ENCODE peak calls at places on chromosomes 4 and X, in six cellular contexts. One of them, this sample, is unnamed.

GRCh38 chr4:7335363-7336066 is 99.2 kb downstream of the PSAPL1 start:
- DNase-seq in HCT116: peak; percentile 42
- DNase-seq in HepG2: peak; percentile 36
- DNase-seq in WTC11: peak; percentile 91
- DNase-seq in GM12878: peak; percentile 1
- DNase-seq in K562: peak; percentile 72
- DNase-seq in this sample: peak; percentile 53

GRCh38 chr4:159768011-159768410 is 665.1 kb downstream of the RAPGEF2 start:
- DNase-seq in GM12878: no peak
- DNase-seq in HepG2: no peak
- DNase-seq in WTC11: no peak
- DNase-seq in HCT116: no peak
- DNase-seq in K562: no peak
- DNase-seq in this sample: no peak

GRCh38 chr4:5897674-5898073 is 4.8 kb upstream of the CRMP1 start:
- DNase-seq in HepG2: no peak
- DNase-seq in HCT116: no peak
- DNase-seq in GM12878: no peak
- DNase-seq in WTC11: no peak
- DNase-seq in K562: no peak
- DNase-seq in this sample: no peak

GRCh38 chrX:154735695-154736393 is 15.0 kb downstream of the GAB3 start:
- DNase-seq in GM12878: no peak
- DNase-seq in WTC11: no peak
- DNase-seq in HCT116: no peak
- DNase-seq in K562: no peak
- DNase-seq in HepG2: no peak
- DNase-seq in this sample: no peak

GRCh38 chr4:1198070-1198844 is 25.9 kb upstream of the SPON2 start:
- DNase-seq in HepG2: no peak
- DNase-seq in K562: no peak
- DNase-seq in WTC11: peak; percentile 5
- DNase-seq in GM12878: no peak
- DNase-seq in HCT116: no peak
- DNase-seq in this sample: no peak

GRCh38 chr4:183424109-183424751 is 20.2 kb upstream of the CDKN2AIP start:
- DNase-seq in HepG2: no peak
- DNase-seq in WTC11: no peak
- DNase-seq in GM12878: no peak
- DNase-seq in HCT116: no peak
- DNase-seq in K562: no peak
- DNase-seq in this sample: no peak

GRCh38 chr4:2817701-2818350 is 24.9 kb downstream of the SH3BP2 start:
- DNase-seq in HCT116: peak; percentile 7
- DNase-seq in K562: no peak
- DNase-seq in WTC11: peak; percentile 65
- DNase-seq in GM12878: no peak
- DNase-seq in HepG2: no peak
- DNase-seq in this sample: no peak

GRCh38 chr4:138588501-138588900 is 346.4 kb upstream of the SLC7A11 start:
- DNase-seq in WTC11: no peak
- DNase-seq in HepG2: no peak
- DNase-seq in K562: no peak
- DNase-seq in GM12878: no peak
- DNase-seq in HCT116: no peak
- DNase-seq in this sample: no peak

GRCh38 chr4:185764880-185765279 is 47.1 kb downstream of the SORBS2 start:
- DNase-seq in HCT116: no peak
- DNase-seq in K562: no peak
- DNase-seq in WTC11: no peak
- DNase-seq in HepG2: no peak
- DNase-seq in GM12878: no peak
- DNase-seq in this sample: no peak

GRCh38 chr4:87913871-87914270 is 61.6 kb upstream of the SPP1 start:
- DNase-seq in WTC11: no peak
- DNase-seq in HCT116: no peak
- DNase-seq in GM12878: no peak
- DNase-seq in HepG2: no peak
- DNase-seq in K562: no peak
- DNase-seq in this sample: no peak

GRCh38 chr4:39970559-39971270 is 7.0 kb downstream of the PDS5A start:
- DNase-seq in K562: peak; percentile 18
- DNase-seq in WTC11: peak; percentile 17
- DNase-seq in GM12878: no peak
- DNase-seq in HCT116: peak; percentile 36
- DNase-seq in HepG2: peak; percentile 48
- DNase-seq in this sample: peak; percentile 23

GRCh38 chr4:188387134-188387791 is 248.0 kb downstream of the TRIML1 start:
- DNase-seq in HepG2: no peak
- DNase-seq in K562: no peak
- DNase-seq in WTC11: no peak
- DNase-seq in HCT116: no peak
- DNase-seq in GM12878: no peak
- DNase-seq in this sample: no peak

GRCh38 chr4:163448541-163449203 is 24.9 kb downstream of the TKTL2 start:
- DNase-seq in HCT116: no peak
- DNase-seq in HepG2: no peak
- DNase-seq in WTC11: no peak
- DNase-seq in GM12878: no peak
- DNase-seq in K562: no peak
- DNase-seq in this sample: no peak

GRCh38 chr4:46491455-46491854 is 101.5 kb upstream of the GABRA2 start:
- DNase-seq in K562: no peak
- DNase-seq in GM12878: no peak
- DNase-seq in HCT116: no peak
- DNase-seq in HepG2: no peak
- DNase-seq in WTC11: no peak
- DNase-seq in this sample: no peak

GRCh38 chr4:1021386-1022050 is 10.1 kb downstream of the FGFRL1 start:
- DNase-seq in HepG2: no peak
- DNase-seq in GM12878: peak; percentile 41
- DNase-seq in K562: no peak
- DNase-seq in HCT116: no peak
- DNase-seq in WTC11: no peak
- DNase-seq in this sample: no peak

GRCh38 chr4:71938776-71939175 is 93.0 kb upstream of the NPFFR2 start:
- DNase-seq in WTC11: no peak
- DNase-seq in HCT116: no peak
- DNase-seq in K562: no peak
- DNase-seq in GM12878: no peak
- DNase-seq in HepG2: no peak
- DNase-seq in this sample: no peak

GRCh38 chr4:61831987-61832386 is 631.9 kb downstream of the ADGRL3 start:
- DNase-seq in WTC11: no peak
- DNase-seq in GM12878: no peak
- DNase-seq in K562: no peak
- DNase-seq in HepG2: no peak
- DNase-seq in HCT116: no peak
- DNase-seq in this sample: no peak

GRCh38 chr4:116531870-116532269 is 553.5 kb downstream of the TRAM1L1 start:
- DNase-seq in WTC11: no peak
- DNase-seq in K562: no peak
- DNase-seq in GM12878: no peak
- DNase-seq in HepG2: no peak
- DNase-seq in HCT116: no peak
- DNase-seq in this sample: no peak

GRCh38 chr4:110306363-110306762 is 107.9 kb upstream of the ELOVL6 start:
- DNase-seq in WTC11: no peak
- DNase-seq in K562: no peak
- DNase-seq in HCT116: no peak
- DNase-seq in GM12878: no peak
- DNase-seq in HepG2: no peak
- DNase-seq in this sample: no peak

GRCh38 chr4:3862640-3863420 is 96.6 kb downstream of the ADRA2C start:
- DNase-seq in WTC11: peak; percentile 90
- DNase-seq in K562: peak; percentile 47
- DNase-seq in GM12878: no peak
- DNase-seq in HCT116: no peak
- DNase-seq in HepG2: no peak
- DNase-seq in this sample: peak; percentile 87

GRCh38 chr4:75698162-75698962 is 25.2 kb upstream of the G3BP2 start:
- DNase-seq in HCT116: no peak
- DNase-seq in HepG2: no peak
- DNase-seq in WTC11: no peak
- DNase-seq in K562: no peak
- DNase-seq in GM12878: peak; percentile 66
- DNase-seq in this sample: no peak

GRCh38 chr4:8559524-8560264 is 20.5 kb upstream of the GPR78 start:
- DNase-seq in GM12878: no peak
- DNase-seq in HCT116: no peak
- DNase-seq in K562: no peak
- DNase-seq in WTC11: no peak
- DNase-seq in HepG2: no peak
- DNase-seq in this sample: no peak

GRCh38 chr4:47741200-47741599 is 96.7 kb downstream of the CORIN start:
- DNase-seq in HCT116: no peak
- DNase-seq in GM12878: no peak
- DNase-seq in HepG2: no peak
- DNase-seq in WTC11: no peak
- DNase-seq in K562: no peak
- DNase-seq in this sample: no peak

GRCh38 chr4:11768251-11768972 is 339.7 kb upstream of the HS3ST1 start:
- DNase-seq in HCT116: no peak
- DNase-seq in K562: no peak
- DNase-seq in WTC11: no peak
- DNase-seq in GM12878: no peak
- DNase-seq in HepG2: no peak
- DNase-seq in this sample: no peak

GRCh38 chr4:11769425-11769824 is 340.7 kb upstream of the HS3ST1 start:
- DNase-seq in K562: no peak
- DNase-seq in WTC11: no peak
- DNase-seq in GM12878: no peak
- DNase-seq in HCT116: no peak
- DNase-seq in HepG2: no peak
- DNase-seq in this sample: no peak

DNA sequence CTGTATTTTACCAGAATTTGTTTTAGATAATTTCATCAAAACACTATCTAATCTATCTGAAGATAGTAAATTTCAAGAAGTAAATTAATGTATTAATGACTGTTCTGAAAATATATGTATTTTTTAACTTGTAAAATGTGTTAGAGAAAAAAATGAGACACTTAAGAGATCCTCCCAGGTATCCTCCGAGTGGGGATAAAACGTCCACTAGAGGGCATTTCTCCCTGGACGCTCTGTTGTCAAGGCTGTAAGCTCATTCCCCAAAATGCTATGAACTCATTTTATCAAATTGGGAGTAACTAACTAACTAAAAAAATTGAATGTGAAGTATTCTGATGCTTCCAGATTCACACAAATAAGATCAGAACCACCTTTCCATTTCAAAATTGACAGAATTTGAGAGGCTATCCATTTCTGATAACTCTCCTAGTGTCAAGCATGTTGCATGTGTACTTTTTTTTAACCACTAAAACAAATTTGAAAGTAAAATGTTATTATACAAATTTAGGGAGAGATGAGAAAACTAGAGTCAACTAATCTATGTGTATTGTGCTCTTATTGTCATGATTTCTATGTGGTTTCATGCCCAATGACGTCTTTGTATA is 337.3 kb upstream of the HS3ST1 start:
- DNase-seq in HCT116: peak; percentile 57
- DNase-seq in WTC11: peak; percentile 12
- DNase-seq in HepG2: peak; percentile 15
- DNase-seq in GM12878: no peak
- DNase-seq in K562: peak; percentile 15
- DNase-seq in this sample: no peak
- TF ChIP-seq ATF3 in HCT116: no peak
- TF ChIP-seq ATF3 in WTC11: no peak
- TF ChIP-seq ATF3 in HepG2: no peak
- TF ChIP-seq ATF3 in GM12878: no peak
- TF ChIP-seq ATF3 in K562: no peak
- TF ChIP-seq ATF3 in this sample: no peak

DNA sequence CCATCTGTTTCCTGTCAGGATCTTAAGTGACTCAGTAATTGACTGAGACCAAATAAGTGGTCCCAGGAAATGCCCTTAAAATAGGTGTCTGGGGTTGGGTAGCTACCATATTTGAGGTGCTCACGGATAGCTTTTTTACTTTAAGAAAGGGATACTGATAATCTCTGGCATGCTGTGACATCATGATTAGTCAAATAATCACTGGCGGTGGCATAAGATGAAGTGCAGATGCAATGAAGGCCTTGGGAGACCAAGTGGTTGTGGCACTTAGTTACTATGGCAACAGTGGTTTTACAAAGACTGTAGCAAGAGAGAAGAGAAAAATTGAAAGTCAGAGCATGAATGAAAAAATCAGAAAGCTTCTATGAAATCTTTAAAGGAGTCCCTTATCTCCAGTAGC is 114.5 kb upstream of the SLIT2 start:
- DNase-seq in K562: no peak
- DNase-seq in WTC11: no peak
- DNase-seq in HCT116: no peak
- DNase-seq in GM12878: no peak
- DNase-seq in HepG2: no peak
- DNase-seq in this sample: no peak
- TF ChIP-seq ATF3 in K562: no peak
- TF ChIP-seq ATF3 in WTC11: no peak
- TF ChIP-seq ATF3 in HCT116: no peak
- TF ChIP-seq ATF3 in GM12878: no peak
- TF ChIP-seq ATF3 in HepG2: no peak
- TF ChIP-seq ATF3 in this sample: no peak

GRCh38 chrX:13774696-13775095 is 40.1 kb downstream of the OFD1 start:
- DNase-seq in HCT116: no peak
- DNase-seq in WTC11: no peak
- DNase-seq in HepG2: no peak
- DNase-seq in K562: no peak
- DNase-seq in GM12878: no peak
- DNase-seq in this sample: no peak
- TF ChIP-seq ATF3 in HCT116: no peak
- TF ChIP-seq ATF3 in WTC11: no peak
- TF ChIP-seq ATF3 in HepG2: no peak
- TF ChIP-seq ATF3 in K562: no peak
- TF ChIP-seq ATF3 in GM12878: no peak
- TF ChIP-seq ATF3 in this sample: no peak

GRCh38 chr4:73853718-73854473 is 800 bp downstream of the PF4V1 start:
- DNase-seq in K562: no peak
- DNase-seq in HepG2: no peak
- DNase-seq in WTC11: no peak
- DNase-seq in HCT116: no peak
- DNase-seq in GM12878: no peak
- DNase-seq in this sample: no peak

GRCh38 chr4:73855406-73855805 is 2.3 kb downstream of the PF4V1 start:
- DNase-seq in HepG2: no peak
- DNase-seq in K562: no peak
- DNase-seq in HCT116: no peak
- DNase-seq in WTC11: no peak
- DNase-seq in GM12878: no peak
- DNase-seq in this sample: no peak

GRCh38 chr4:73851293-73851692 is 1.8 kb upstream of the PF4V1 start:
- DNase-seq in GM12878: no peak
- DNase-seq in K562: no peak
- DNase-seq in WTC11: no peak
- DNase-seq in HepG2: no peak
- DNase-seq in HCT116: no peak
- DNase-seq in this sample: no peak

GRCh38 chr4:73852771-73853170 is 325 bp upstream of the PF4V1 start:
- DNase-seq in K562: no peak
- DNase-seq in GM12878: no peak
- DNase-seq in WTC11: no peak
- DNase-seq in HepG2: no peak
- DNase-seq in HCT116: no peak
- DNase-seq in this sample: no peak

GRCh38 chr4:73853246-73853704 is at the start of gene PF4V1:
- DNase-seq in GM12878: no peak
- DNase-seq in HepG2: no peak
- DNase-seq in K562: no peak
- DNase-seq in WTC11: peak; percentile 71
- DNase-seq in HCT116: no peak
- DNase-seq in this sample: no peak
- TF ChIP-seq ATF3 in GM12878: no peak
- TF ChIP-seq ATF3 in HepG2: no peak
- TF ChIP-seq ATF3 in K562: no peak
- TF ChIP-seq ATF3 in WTC11: no peak
- TF ChIP-seq ATF3 in HCT116: no peak
- TF ChIP-seq ATF3 in this sample: no peak